ENCODE peak calls at places on chromosomes 11 and 22, in ten cellular contexts. X is aorta; Z is RWPE2; U is CD8-positive, alpha-beta T cell; H is GM23338; L is body of pancreas; M is upper lobe of right lung; I is upper lobe of left lung; T is mucosa of descending colon; O is lower lobe of right lung. E is an unnamed sample. For H3K4me1, the result is how much of the 10 kb centered on the place peaks cover.

GRCh38 chr11:17333799-17334586 is 17.6 kb upstream of the NCR3LG1 start:
- ATAC-seq in X (no peak), Z (no peak), U (peak), H (no peak), L (no peak), M (no peak), I (no peak), T (no peak), O (no peak), E (no peak)

GRCh38 chr11:64013141-64013896 is 22.4 kb upstream of the FLRT1 start:
- ATAC-seq in X (no peak), Z (no peak), U (no peak), H (no peak), L (no peak), M (no peak), I (no peak), T (no peak), O (no peak), E (no peak)

GRCh38 chr11:111836766-111837165 is 34.6 kb downstream of the ALG9 start:
- ATAC-seq in X (no peak), Z (no peak), U (no peak), H (no peak), L (no peak), M (peak), I (peak), T (no peak), O (peak), E (no peak)

GRCh38 chr11:20193307-20193706 is 33.0 kb upstream of the DBX1 start:
- ATAC-seq in X (no peak), Z (no peak), U (no peak), H (no peak), L (no peak), M (no peak), I (no peak), T (no peak), O (no peak), E (no peak)

GRCh38 chr22:38569972-38570840 is at the start of gene DMC1:
- ATAC-seq in X (peak), Z (peak), U (peak), H (peak), L (peak), M (peak), I (peak), T (peak), O (peak), E (peak)

GRCh38 chr11:34134765-34135164 is 29.3 kb downstream of the NAT10 start:
- ATAC-seq in X (no peak), Z (no peak), U (no peak), H (no peak), L (no peak), M (no peak), I (no peak), T (no peak), O (no peak), E (no peak)

GRCh38 chr11:18304745-18305144 is 17.2 kb downstream of the HPS5 start:
- ATAC-seq in X (no peak), Z (no peak), U (no peak), H (no peak), L (peak), M (no peak), I (no peak), T (peak), O (no peak), E (no peak)

GRCh38 chr11:126628790-126629621 is 273.5 kb downstream of the ST3GAL4 start:
- ATAC-seq in X (no peak), Z (no peak), U (no peak), H (peak), L (no peak), M (no peak), I (peak), T (no peak), O (peak), E (peak)

GRCh38 chr11:130409618-130410388 is 18.6 kb downstream of the ADAMTS8 start:
- ATAC-seq in X (no peak), Z (no peak), U (no peak), H (no peak), L (no peak), M (no peak), I (no peak), T (no peak), O (no peak), E (no peak)

GRCh38 chr11:2708757-2709281 is 9.0 kb upstream of the KCNQ1OT1 start:
- ATAC-seq in X (peak), Z (no peak), U (no peak), H (no peak), L (no peak), M (no peak), I (peak), T (no peak), O (peak), E (peak)

GRCh38 chr22:38601221-38601764 is 31.3 kb upstream of the DMC1 start:
- ATAC-seq in X (no peak), Z (no peak), U (no peak), H (no peak), L (no peak), M (no peak), I (no peak), T (no peak), O (no peak), E (no peak)

GRCh38 chr11:7696424-7696823 is 9.9 kb downstream of the OVCH2 start:
- ATAC-seq in X (no peak), Z (no peak), U (no peak), H (no peak), L (no peak), M (peak), I (no peak), T (no peak), O (no peak), E (no peak)

GRCh38 chr11:61949169-61950034 is 749 bp upstream of the BEST1 start:
- ATAC-seq in X (peak), Z (peak), U (peak), H (peak), L (peak), M (peak), I (peak), T (peak), O (peak), E (peak)

GRCh38 chr22:16601437-16602223 is 9.0 kb upstream of the CCT8L2 start:
- ATAC-seq in X (peak), Z (no peak), U (peak), H (no peak), L (peak), M (peak), I (peak), T (no peak), O (peak), E (peak)

GRCh38 chr22:37165940-37166674 is 16.4 kb upstream of the IL2RB start:
- ATAC-seq in X (no peak), Z (no peak), U (peak), H (no peak), L (no peak), M (no peak), I (no peak), T (no peak), O (no peak), E (peak)

GRCh38 chr11:606245-606644 is 9.5 kb downstream of the IRF7 start:
- ATAC-seq in X (peak), Z (peak), U (no peak), H (peak), L (peak), M (peak), I (peak), T (peak), O (peak), E (peak)

GRCh38 chr11:36073411-36074203 is 129.7 kb downstream of the LDLRAD3 start:
- ATAC-seq in X (peak), Z (peak), U (no peak), H (peak), L (peak), M (peak), I (no peak), T (peak), O (peak), E (no peak)

GRCh38 chr22:42752912-42753311 is 32.2 kb upstream of the A4GALT start:
- ATAC-seq in X (no peak), Z (no peak), U (no peak), H (no peak), L (no peak), M (no peak), I (peak), T (no peak), O (no peak), E (no peak)

GRCh38 chr11:11148598-11148997 is 204.5 kb downstream of the CSNK2A3 start:
- ATAC-seq in X (peak), Z (no peak), U (no peak), H (peak), L (no peak), M (no peak), I (no peak), T (no peak), O (no peak), E (no peak)

GRCh38 chr11:1484716-1485503 is 1.7 kb downstream of the MOB2 start:
- ATAC-seq in X (no peak), Z (no peak), U (no peak), H (peak), L (no peak), M (no peak), I (no peak), T (peak), O (no peak), E (no peak)

GRCh38 chr11:93840981-93841380 is 9.4 kb downstream of the VSTM5 start:
- ATAC-seq in X (no peak), Z (no peak), U (no peak), H (no peak), L (no peak), M (no peak), I (no peak), T (no peak), O (no peak), E (no peak)

GRCh38 chr11:46277313-46277622 is 194 bp upstream of the CREB3L1 start:
- ATAC-seq in X (no peak), Z (peak), U (no peak), H (no peak), L (peak), M (no peak), I (peak), T (no peak), O (no peak), E (peak)
- H3K4me3 ChIP-seq in X (peak), Z (peak), U (no peak), H (peak), L (peak), M (peak), I (peak), T (peak), O (peak), E (peak)

GRCh38 chr11:128494418-128495332 is 92.7 kb downstream of the ETS1 start:
- ATAC-seq in X (no peak), Z (no peak), U (peak), H (no peak), L (no peak), M (no peak), I (no peak), T (no peak), O (no peak), E (no peak)

GRCh38 chr11:128491195-128491936 is 96.0 kb downstream of the ETS1 start:
- ATAC-seq in X (no peak), Z (no peak), U (peak), H (no peak), L (no peak), M (no peak), I (no peak), T (no peak), O (no peak), E (no peak)

GRCh38 chr11:128492461-128492860 is 94.9 kb downstream of the ETS1 start:
- ATAC-seq in X (no peak), Z (no peak), U (no peak), H (no peak), L (no peak), M (peak), I (no peak), T (peak), O (no peak), E (peak)

GRCh38 chr11:128492903-128493569 is 94.3 kb downstream of the ETS1 start:
- ATAC-seq in X (no peak), Z (no peak), U (peak), H (no peak), L (no peak), M (no peak), I (no peak), T (no peak), O (no peak), E (no peak)

DNA sequence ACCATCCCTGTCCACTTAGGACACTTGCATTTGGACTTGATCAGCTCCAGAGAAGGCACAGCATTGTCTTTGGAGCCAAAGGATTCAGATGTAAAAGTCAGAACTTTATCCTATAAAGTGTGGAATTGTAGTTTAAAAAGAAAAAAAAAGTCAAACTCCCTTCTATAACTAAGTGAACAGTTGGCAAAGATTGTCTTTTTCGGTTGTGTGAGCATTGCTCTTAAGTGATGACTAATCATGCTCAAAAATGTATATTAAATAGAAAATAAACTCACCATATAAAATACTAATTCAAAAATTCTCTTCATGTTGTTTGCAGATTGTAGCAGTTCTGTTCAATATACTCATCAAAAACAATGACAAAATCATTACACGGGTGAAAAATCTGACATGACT is 93.8 kb downstream of the ETS1 start:
- ATAC-seq in X (no peak), Z (no peak), U (no peak), H (no peak), L (no peak), M (no peak), I (no peak), T (no peak), O (no peak), E (no peak)
- H3K4me1 ChIP-seq in X (under half), Z (half or more), U (half or more), H (under half), L (under half), M (half or more), I (half or more), T (under half), O (half or more), E (under half)

GRCh38 chr22:45212306-45212709 is 28.4 kb downstream of the KIAA0930 start:
- ATAC-seq in X (peak), Z (peak), U (no peak), H (peak), L (peak), M (peak), I (peak), T (peak), O (peak), E (peak)

GRCh38 chr22:45212992-45213751 is 27.5 kb downstream of the KIAA0930 start:
- ATAC-seq in X (peak), Z (peak), U (no peak), H (peak), L (no peak), M (peak), I (peak), T (peak), O (peak), E (peak)

GRCh38 chr22:45211435-45211834 is 29.3 kb downstream of the KIAA0930 start:
- ATAC-seq in X (no peak), Z (no peak), U (no peak), H (no peak), L (no peak), M (no peak), I (no peak), T (no peak), O (no peak), E (no peak)

GRCh38 chr22:45210577-45211431 is 29.9 kb downstream of the KIAA0930 start:
- ATAC-seq in X (no peak), Z (no peak), U (no peak), H (no peak), L (no peak), M (no peak), I (no peak), T (no peak), O (no peak), E (no peak)

DNA sequence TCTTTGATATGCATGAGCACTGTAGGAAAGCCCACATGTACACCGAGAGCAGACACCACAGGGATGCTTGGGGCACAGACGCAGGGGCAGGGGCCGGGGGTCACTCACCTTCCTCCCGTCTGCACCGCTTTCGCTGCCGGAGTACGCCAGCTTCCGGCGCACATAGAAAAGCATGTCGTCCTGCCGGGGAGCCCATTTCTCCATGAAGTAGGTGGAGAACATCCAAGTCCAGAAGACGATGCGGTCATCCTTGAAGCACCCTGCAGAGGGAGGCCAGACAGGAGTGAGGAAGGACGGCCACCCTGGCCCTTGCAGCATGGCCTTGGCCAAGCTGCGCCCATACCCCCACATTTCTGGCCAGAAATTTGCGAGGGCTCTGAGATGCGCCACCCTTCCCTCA is 28.8 kb downstream of the KIAA0930 start:
- ATAC-seq in X (peak), Z (no peak), U (no peak), H (no peak), L (no peak), M (no peak), I (peak), T (no peak), O (no peak), E (peak)
- H3K4me3 ChIP-seq in X (no peak), Z (no peak), U (no peak), H (no peak), L (no peak), M (peak), I (peak), T (no peak), O (peak), E (peak)

GRCh38 chr11:65574147-65574962 is 1.5 kb upstream of the EHBP1L1 start:
- ATAC-seq in X (peak), Z (peak), U (peak), H (peak), L (peak), M (peak), I (peak), T (peak), O (peak), E (peak)
- H3K4me1 ChIP-seq in X (under half), Z (under half), U (half or more), H (under half), L (half or more), M (half or more), I (half or more), T (half or more), O (half or more), E (half or more)

GRCh38 chr11:65861165-65861505 is 902 bp downstream of the MUS81 start:
- ATAC-seq in X (no peak), Z (no peak), U (no peak), H (no peak), L (no peak), M (no peak), I (no peak), T (no peak), O (no peak), E (no peak)
- H3K4me3 ChIP-seq in X (peak), Z (peak), U (peak), H (peak), L (peak), M (peak), I (peak), T (peak), O (peak), E (peak)

DNA sequence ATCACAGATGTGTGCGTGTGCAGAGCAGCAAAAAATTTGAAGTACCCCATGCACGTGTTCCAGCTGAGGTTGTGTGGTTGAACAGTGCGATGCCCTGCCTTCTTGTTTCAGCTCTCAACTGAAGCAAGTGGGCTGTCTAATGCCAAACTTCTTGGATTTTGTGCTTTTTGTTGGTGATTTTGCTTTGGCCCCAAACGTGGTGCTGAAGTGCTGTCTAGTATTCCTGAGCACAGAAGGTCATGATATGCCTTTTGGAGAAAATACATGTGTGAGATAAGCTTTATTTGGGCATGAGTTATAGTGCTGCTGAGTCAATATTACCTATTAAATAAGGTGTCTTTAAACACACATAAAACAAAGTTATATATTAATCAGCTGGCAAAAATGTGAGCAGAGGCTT is 14.1 kb downstream of the YDJC start:
- ATAC-seq in X (no peak), Z (no peak), U (no peak), H (no peak), L (no peak), M (no peak), I (no peak), T (peak), O (no peak), E (no peak)
- H3K4me1 ChIP-seq in X (under half), Z (under half), U (under half), H (under half), L (under half), M (under half), I (under half), T (under half), O (under half), E (under half)

GRCh38 chr22:29470159-29470855 is 9.7 kb upstream of the NEFH start:
- ATAC-seq in X (no peak), Z (peak), U (peak), H (peak), L (peak), M (peak), I (peak), T (peak), O (peak), E (peak)
- H3K4me3 ChIP-seq in X (no peak), Z (peak), U (no peak), H (peak), L (no peak), M (peak), I (peak), T (no peak), O (peak), E (peak)

GRCh38 chr22:35746946-35747703 is 29.5 kb downstream of the APOL5 start:
- ATAC-seq in X (no peak), Z (no peak), U (no peak), H (no peak), L (no peak), M (no peak), I (no peak), T (no peak), O (no peak), E (no peak)

GRCh38 chr22:35749808-35750207 is 32.1 kb downstream of the APOL5 start:
- ATAC-seq in X (no peak), Z (no peak), U (no peak), H (peak), L (no peak), M (no peak), I (no peak), T (no peak), O (no peak), E (no peak)

GRCh38 chr22:35743466-35743865 is 25.8 kb downstream of the APOL5 start:
- ATAC-seq in X (no peak), Z (no peak), U (no peak), H (no peak), L (no peak), M (no peak), I (no peak), T (no peak), O (no peak), E (no peak)

GRCh38 chr22:35742342-35743100 is 24.8 kb downstream of the APOL5 start:
- ATAC-seq in X (no peak), Z (peak), U (no peak), H (no peak), L (no peak), M (no peak), I (peak), T (peak), O (peak), E (peak)

GRCh38 chr22:35746248-35746647 is 28.6 kb downstream of the APOL5 start:
- ATAC-seq in X (no peak), Z (no peak), U (no peak), H (no peak), L (no peak), M (no peak), I (no peak), T (no peak), O (no peak), E (no peak)
- H3K4me1 ChIP-seq in X (under half), Z (under half), U (under half), H (half or more), L (under half), M (under half), I (under half), T (under half), O (under half), E (under half)

E was measured in gastroesophageal sphincter.